ENCODE peak calls at places on chromosomes 11 and 22, in six cellular contexts. T, E, I, S, V and F are unnamed samples.

GRCh38 chr11:65442952-65443351 is 20.4 kb downstream of the NEAT1 start:
- DNase-seq in E (no peak), V (no peak), T (no peak), S (no peak), I (peak; percentile 16), F (no peak)

GRCh38 chr11:35077709-35078695 is 61.0 kb upstream of the CD44 start:
- DNase-seq in T (no peak), E (no peak), V (no peak), I (no peak), S (no peak), F (peak; percentile 63)

GRCh38 chr22:17257091-17257490 is 37.9 kb upstream of the ADA2 start:
- DNase-seq in V (no peak), S (no peak), T (no peak), I (no peak), E (no peak), F (no peak)

GRCh38 chr11:95066721-95067041 is at the start of gene SRSF8:
- DNase-seq in T (no peak), E (no peak), V (no peak), I (no peak), S (no peak), F (no peak)

GRCh38 chr11:120516461-120517389 is 5.2 kb downstream of the GRIK4 start:
- DNase-seq in S (no peak), I (no peak), T (no peak), E (no peak), V (no peak), F (no peak)

GRCh38 chr11:69775163-69775755 is at the start of gene FGF4:
- DNase-seq in T (peak; percentile 25), S (no peak), E (no peak), I (no peak), V (no peak), F (no peak)

GRCh38 chr11:130369141-130369691 is 54.5 kb upstream of the ZBTB44 start:
- DNase-seq in E (peak; percentile 17), V (no peak), S (no peak), T (no peak), I (no peak), F (no peak)

GRCh38 chr11:79110308-79110707 is 330.5 kb downstream of the TENM4 start:
- DNase-seq in V (no peak), S (no peak), E (no peak), I (no peak), T (no peak), F (no peak)

GRCh38 chr22:20946080-20946986 is 20.7 kb upstream of the AIFM3 start:
- DNase-seq in I (no peak), S (no peak), V (no peak), E (no peak), T (no peak), F (no peak)

GRCh38 chr22:33271390-33272161 is 213.4 kb upstream of the SYN3 start:
- DNase-seq in E (peak; percentile 62), V (peak; percentile 87), I (no peak), T (no peak), S (peak; percentile 85), F (peak; percentile 51)

GRCh38 chr11:35466058-35466457 is 46.7 kb upstream of the SLC1A2 start:
- DNase-seq in S (no peak), E (no peak), T (no peak), I (no peak), V (no peak), F (no peak)

GRCh38 chr22:34960005-34960404 is 106.0 kb upstream of the ISX start:
- DNase-seq in S (no peak), V (no peak), T (no peak), I (no peak), E (no peak), F (no peak)

GRCh38 chr22:21605887-21606564 is 23.8 kb downstream of the YDJC start:
- DNase-seq in E (no peak), S (no peak), I (peak; percentile 47), T (no peak), V (no peak), F (no peak)

GRCh38 chr11:5550440-5551095 is 2.2 kb upstream of the OR52H1 start:
- DNase-seq in V (no peak), S (no peak), E (no peak), I (peak; percentile 30), T (no peak), F (no peak)

GRCh38 chr11:107713009-107713408 is 1.2 kb upstream of the SLN start:
- DNase-seq in I (no peak), V (no peak), E (no peak), S (no peak), T (no peak), F (no peak)

GRCh38 chr11:129939510-129939909 is 44.1 kb upstream of the NFRKB start:
- DNase-seq in E (no peak), S (no peak), T (no peak), I (no peak), V (no peak), F (no peak)

GRCh38 chr22:36435516-36436415 is 45.7 kb downstream of the TXN2 start:
- DNase-seq in S (peak; percentile 86), V (peak; percentile 90), E (no peak), T (peak; percentile 29), I (no peak), F (peak; percentile 74)

GRCh38 chr11:123532131-123532530 is 102.1 kb downstream of the GRAMD1B start:
- DNase-seq in S (no peak), T (no peak), I (peak; percentile 9), V (no peak), E (no peak), F (no peak)

GRCh38 chr11:123535401-123535800 is 105.3 kb downstream of the GRAMD1B start:
- DNase-seq in E (no peak), T (no peak), V (no peak), S (no peak), I (no peak), F (no peak)

GRCh38 chr11:123537726-123538125 is 107.7 kb downstream of the GRAMD1B start:
- DNase-seq in E (no peak), S (no peak), I (no peak), T (no peak), V (no peak), F (no peak)

GRCh38 chr11:123531325-123531724 is 101.3 kb downstream of the GRAMD1B start:
- DNase-seq in V (no peak), T (no peak), I (no peak), E (no peak), S (no peak), F (no peak)

GRCh38 chr11:123536690-123537437 is 106.8 kb downstream of the GRAMD1B start:
- DNase-seq in V (peak; percentile 39), I (no peak), T (no peak), S (peak; percentile 20), E (peak; percentile 58), F (no peak)
- H3K4me3 ChIP-seq in V (no peak overlapping the region), I (no peak overlapping the region), T (no peak overlapping the region), S (no peak overlapping the region), E (no peak overlapping the region), F (no peak overlapping the region)

GRCh38 chr22:31339148-31339832 is 6.9 kb downstream of the PATZ1 start:
- DNase-seq in T (no peak), V (no peak), S (no peak), E (no peak), I (no peak), F (no peak)
- H3K4me1 ChIP-seq in T (peaks cover 16% of the 10 kb centered on the region), V (peaks cover 68% of the 10 kb centered on the region), S (peaks cover 39% of the 10 kb centered on the region), E (peaks cover 22% of the 10 kb centered on the region), I (peaks cover 2% of the 10 kb centered on the region), F (peaks cover 65% of the 10 kb centered on the region)

GRCh38 chr11:313304-313786 is 495 bp upstream of the IFITM1 start:
- DNase-seq in V (no peak), I (no peak), T (no peak), S (no peak), E (no peak), F (no peak)

GRCh38 chr11:315516-315994 is 1.7 kb downstream of the IFITM1 start:
- DNase-seq in T (no peak), S (peak; percentile 22), V (no peak), E (no peak), I (no peak), F (peak; percentile 48)

GRCh38 chr11:315051-315481 is 1.2 kb downstream of the IFITM1 start:
- DNase-seq in I (no peak), E (no peak), V (no peak), T (no peak), S (no peak), F (no peak)

GRCh38 chr11:312092-312816 is 1.6 kb upstream of the IFITM1 start:
- DNase-seq in T (no peak), I (peak; percentile 66), S (peak; percentile 21), V (no peak), E (no peak), F (peak; percentile 43)

GRCh38 chr11:313787-314547 is at the start of gene IFITM1:
- DNase-seq in S (no peak), I (peak; percentile 89), E (peak; percentile 65), V (no peak), T (no peak), F (peak; percentile 69)
- H3K4me3 ChIP-seq in S (peak within 1 kb of the TSS; percentile 26), I (peak within 1 kb of the TSS; percentile 69), E (peak within 1 kb of the TSS; percentile 79), V (no peak within 1 kb of the TSS), T (peak within 1 kb of the TSS; percentile 24), F (peak within 1 kb of the TSS; percentile 60)

DNA sequence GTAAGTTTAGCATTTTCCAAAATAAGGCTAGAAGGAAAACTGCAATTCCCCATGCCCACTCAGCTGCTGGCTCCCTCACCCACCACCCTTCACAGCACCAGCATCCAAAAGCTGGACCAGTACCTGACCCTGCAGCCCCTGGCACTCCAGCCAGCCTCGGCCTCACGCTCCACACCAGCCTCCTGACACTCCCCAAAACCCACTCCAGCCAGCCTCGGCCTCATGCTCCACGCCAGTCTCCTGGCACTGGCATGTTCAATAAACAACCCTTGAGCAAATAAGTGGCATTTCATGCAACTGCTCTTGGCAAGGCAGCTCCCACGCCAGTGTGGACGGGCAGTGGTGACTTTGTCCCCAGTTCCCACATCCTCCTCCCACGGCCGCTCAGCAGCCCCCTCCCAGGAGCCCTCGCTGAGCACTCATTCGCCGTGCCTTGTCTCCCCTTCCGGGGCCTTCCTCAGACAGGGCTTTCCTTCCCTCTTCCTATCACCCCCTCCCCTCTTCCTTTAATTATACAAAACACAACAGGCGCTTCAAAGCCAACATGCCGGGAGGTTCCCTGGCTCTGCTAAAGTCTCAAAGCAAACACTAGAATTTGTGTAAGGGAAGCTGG is 6.9 kb downstream of the TOLLIP start:
- DNase-seq in V (peak; percentile 57), I (no peak), S (no peak), E (no peak), T (no peak), F (peak; percentile 49)
- H3K4me1 ChIP-seq in V (peaks cover 100% of the 10 kb centered on the region), I (no peaks in the 10 kb centered on the region), S (peaks cover 88% of the 10 kb centered on the region), E (peaks cover 41% of the 10 kb centered on the region), T (no peaks in the 10 kb centered on the region), F (peaks cover 11% of the 10 kb centered on the region)

DNA sequence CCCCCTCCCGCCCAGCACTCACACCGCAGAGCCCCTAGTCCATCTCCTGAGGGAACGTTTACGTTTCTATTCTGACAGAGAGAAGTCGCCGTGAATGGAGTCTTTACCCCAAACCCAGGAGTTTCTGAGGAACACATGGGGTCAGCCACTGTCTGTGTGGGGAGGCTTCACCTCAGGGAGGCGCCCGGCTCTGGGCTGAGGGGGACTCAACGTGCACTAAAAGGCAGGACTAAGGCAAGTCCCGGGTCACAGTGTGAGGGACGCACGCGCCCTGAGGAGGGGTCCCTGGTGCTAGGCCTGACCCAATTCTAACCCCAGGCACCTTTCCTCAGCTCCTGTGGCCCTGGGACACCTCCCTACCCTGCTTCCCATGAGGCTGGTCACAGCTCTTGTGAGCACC is 32.5 kb upstream of the IGLL5 start:
- DNase-seq in S (no peak), V (no peak), T (no peak), E (no peak), I (no peak), F (no peak)
- H3K4me3 ChIP-seq in S (no peak overlapping the region), V (no peak overlapping the region), T (no peak overlapping the region), E (no peak overlapping the region), I (no peak overlapping the region), F (no peak overlapping the region)